ENCODE peak calls at places on chromosomes 16 and 17, in six cellular contexts. Y is activated T-helper 1 cell treated with Interleukin-2 at 50 U/mL for 16 hours, E is mucosa of gallbladder, A is neural crest cell, H is IMR-90, S is astrocyte of the cerebellum. U is an unnamed sample.

GRCh38 chr16:28596840-28597691 is at the start of gene SULT1A2:
- DNase-seq in Y (no peak), E (peak; percentile 27), A (no peak), H (no peak), S (no peak), U (no peak)

GRCh38 chr17:46876353-46876887 is 25.0 kb downstream of the WNT9B start:
- DNase-seq in Y (no peak), E (peak; percentile 52), A (no peak), H (no peak), S (no peak), U (no peak)

GRCh38 chr16:5033256-5034166 is at the start of gene NAGPA:
- DNase-seq in Y (peak; percentile 71), E (peak; percentile 92), A (peak; percentile 76), H (peak; percentile 81), S (peak; percentile 66), U (peak; percentile 78)

GRCh38 chr16:79728048-79728922 is 127.7 kb upstream of the MAF start:
- DNase-seq in Y (no peak), E (no peak), A (no peak), H (no peak), S (no peak), U (no peak)

GRCh38 chr16:87554754-87555427 is 47.4 kb upstream of the JPH3 start:
- DNase-seq in Y (no peak), E (no peak), A (no peak), H (no peak), S (no peak), U (no peak)

GRCh38 chr17:66508896-66509843 is 206.8 kb downstream of the PRKCA start:
- DNase-seq in Y (peak; percentile 21), E (peak; percentile 84), A (no peak), H (peak; percentile 90), S (no peak), U (no peak)

GRCh38 chr16:89829630-89830437 is 1.6 kb downstream of the SPIRE2 start:
- DNase-seq in Y (no peak), E (no peak), A (no peak), H (no peak), S (no peak), U (no peak)

GRCh38 chr16:76668207-76668725 is 391.1 kb downstream of the CNTNAP4 start:
- DNase-seq in Y (no peak), E (no peak), A (no peak), H (no peak), S (no peak), U (no peak)

GRCh38 chr17:48004973-48005372 is 32.6 kb downstream of the COPZ2 start:
- DNase-seq in Y (no peak), E (no peak), A (no peak), H (no peak), S (no peak), U (no peak)